ENCODE peak calls at places on chromosomes 12 and 14, in nine cellular contexts. M is AG04450, S is left ventricle myocardium inferior, A is foreskin fibroblast, Z is astrocyte of the cerebellum, E is fibroblast of villous mesenchyme, J is cardiac fibroblast, G is uterus, P is transverse colon. O is an unnamed sample.

GRCh38 chr14:50875359-50876090 is 3.7 kb downstream of the ABHD12B start:
- DNase-seq in M (no peak), S (no peak), A (peak; percentile 38), Z (peak; percentile 19), E (no peak), J (peak; percentile 49), G (no peak), P (no peak), O (peak; percentile 22)

GRCh38 chr12:111437816-111438454 is 32.2 kb downstream of the SH2B3 start:
- DNase-seq in M (no peak), S (no peak), A (peak; percentile 87), Z (no peak), E (peak; percentile 87), J (peak; percentile 91), G (no peak), P (peak; percentile 56), O (peak; percentile 88)

GRCh38 chr14:49946320-49947141 is 53.6 kb downstream of the ARF6 start:
- DNase-seq in M (no peak), S (no peak), A (peak; percentile 75), Z (peak; percentile 81), E (peak; percentile 85), J (peak; percentile 81), G (no peak), P (peak; percentile 49), O (peak; percentile 65)

GRCh38 chr14:104689620-104690265 is 325 bp downstream of the INF2 start:
- DNase-seq in M (no peak), S (no peak), A (no peak), Z (no peak), E (no peak), J (peak; percentile 31), G (no peak), P (peak; percentile 34), O (no peak)

GRCh38 chr12:5780536-5780935 is 164.5 kb downstream of the ANO2 start:
- DNase-seq in M (no peak), S (no peak), A (no peak), Z (no peak), E (no peak), J (no peak), G (no peak), P (no peak), O (no peak)

GRCh38 chr12:52434760-52435530 is 774 bp upstream of the KRT75 start:
- DNase-seq in M (no peak), S (no peak), A (no peak), Z (no peak), E (no peak), J (peak; percentile 40), G (no peak), P (no peak), O (no peak)

GRCh38 chr12:88188180-88188579 is 46.1 kb downstream of the TMTC3 start:
- DNase-seq in M (no peak), S (no peak), A (no peak), Z (no peak), E (no peak), J (peak; percentile 59), G (no peak), P (no peak), O (no peak)

GRCh38 chr14:50020184-50020583 is 96.2 kb downstream of the VCPKMT start:
- DNase-seq in M (no peak), S (no peak), A (no peak), Z (no peak), E (no peak), J (no peak), G (no peak), P (no peak), O (no peak)

GRCh38 chr14:51850651-51851050 is 9.8 kb upstream of the GNG2 start:
- DNase-seq in M (no peak), S (no peak), A (no peak), Z (no peak), E (no peak), J (no peak), G (no peak), P (no peak), O (no peak)

GRCh38 chr14:82710257-82710841 is 1176.7 kb upstream of the SEL1L start:
- DNase-seq in M (peak; percentile 11), S (no peak), A (peak; percentile 23), Z (peak; percentile 61), E (peak; percentile 52), J (peak; percentile 53), G (peak; percentile 38), P (peak; percentile 30), O (peak; percentile 34)

GRCh38 chr12:41515953-41516352 is 327.8 kb downstream of the PDZRN4 start:
- DNase-seq in M (no peak), S (no peak), A (no peak), Z (no peak), E (no peak), J (no peak), G (no peak), P (no peak), O (no peak)

GRCh38 chr12:52235001-52235760 is 2.1 kb downstream of the KRT7 start:
- DNase-seq in M (no peak), S (no peak), A (no peak), Z (no peak), E (no peak), J (peak; percentile 95), G (no peak), P (no peak), O (no peak)

GRCh38 chr12:113610698-113611097 is 139.0 kb upstream of the LHX5 start:
- DNase-seq in M (no peak), S (no peak), A (no peak), Z (no peak), E (no peak), J (no peak), G (no peak), P (no peak), O (no peak)

GRCh38 chr12:113609692-113610469 is 138.2 kb upstream of the LHX5 start:
- DNase-seq in M (no peak), S (no peak), A (no peak), Z (no peak), E (no peak), J (no peak), G (no peak), P (no peak), O (no peak)

GRCh38 chr12:113611652-113612051 is 140.0 kb upstream of the LHX5 start:
- DNase-seq in M (no peak), S (no peak), A (no peak), Z (no peak), E (no peak), J (no peak), G (no peak), P (no peak), O (no peak)

GRCh38 chr12:113612076-113612728 is 140.5 kb upstream of the LHX5 start:
- DNase-seq in M (no peak), S (no peak), A (no peak), Z (no peak), E (no peak), J (no peak), G (no peak), P (no peak), O (no peak)

GRCh38 chr12:113613414-113613813 is 141.7 kb upstream of the LHX5 start:
- DNase-seq in M (no peak), S (no peak), A (no peak), Z (no peak), E (no peak), J (no peak), G (no peak), P (no peak), O (no peak)
- TF ChIP-seq CTCF in M (no peak), S (no peak), A (no peak), Z (no peak), E (no peak), J (no peak), G (no peak), P (no peak), O (no peak)

GRCh38 chr14:38208825-38209562 is 1.3 kb downstream of the SSTR1 start:
- DNase-seq in M (no peak), S (peak; percentile 13), A (peak; percentile 87), Z (no peak), E (peak; percentile 78), J (peak; percentile 42), G (no peak), P (peak; percentile 83), O (no peak)
- TF ChIP-seq CTCF in M (peak; percentile 58), S (peak; percentile 28), A (peak; percentile 47), Z (peak; percentile 21), E (peak; percentile 52), J (peak; percentile 8), G (no peak), P (peak; percentile 51), O (peak; percentile 29)

GRCh38 chr14:75793806-75794205 is 132.8 kb downstream of the TTLL5 start:
- DNase-seq in M (no peak), S (no peak), A (no peak), Z (no peak), E (peak; percentile 65), J (peak; percentile 29), G (no peak), P (no peak), O (no peak)

GRCh38 chr14:75794615-75795038 is 133.6 kb downstream of the TTLL5 start:
- DNase-seq in M (peak; percentile 33), S (no peak), A (peak; percentile 32), Z (peak; percentile 46), E (peak; percentile 82), J (peak; percentile 78), G (no peak), P (no peak), O (peak; percentile 46)
- TF ChIP-seq CTCF in M (peak; percentile 68), S (peak; percentile 61), A (peak; percentile 55), Z (peak; percentile 46), E (peak; percentile 71), J (peak; percentile 53), G (peak; percentile 63), P (no peak), O (peak; percentile 45)

DNA sequence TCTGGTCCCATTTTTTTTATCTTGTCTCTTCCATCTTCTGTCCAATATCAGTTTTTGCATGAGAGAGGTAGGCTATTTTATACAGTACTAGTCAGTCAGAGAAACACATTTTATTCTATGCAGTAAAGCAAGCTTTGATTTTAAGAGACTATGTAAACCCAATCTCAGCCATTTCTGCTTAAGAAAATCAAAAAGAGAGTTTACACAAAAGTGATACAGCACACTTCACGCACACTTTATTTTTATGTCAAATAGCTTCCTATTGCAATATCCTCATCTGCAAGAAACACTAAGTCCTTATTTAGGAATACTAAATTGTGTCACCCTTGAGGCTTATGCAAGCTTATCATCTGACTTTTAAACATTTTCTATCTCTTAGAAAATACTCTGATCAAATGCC is 78.3 kb downstream of the MED13L start:
- DNase-seq in M (no peak), S (no peak), A (no peak), Z (no peak), E (no peak), J (no peak), G (no peak), P (no peak), O (no peak)
- TF ChIP-seq CTCF in M (no peak), S (no peak), A (no peak), Z (no peak), E (no peak), J (no peak), G (no peak), P (no peak), O (no peak)

O was measured in brain microvascular endothelial cell.